ENCODE peak calls at places on chromosome 19, in ten cellular contexts. Q, K, D, N, W, B, L, P, J and G are unnamed samples. For H3K4me1, the result is how much of the 10 kb centered on the place peaks cover.

GRCh38 chr19:2039959-2040646 is 10.9 kb downstream of the MKNK2 start:
- DNase-seq in D (peak), N (no peak), K (no peak), B (no peak), W (no peak), P (no peak), L (no peak), Q (no peak), J (no peak), G (no peak)

GRCh38 chr19:43570174-43570791 is 5.0 kb downstream of the XRCC1 start:
- DNase-seq in L (no peak), K (no peak), Q (no peak), D (no peak), B (no peak), W (no peak), J (no peak), P (no peak), N (no peak), G (no peak)

GRCh38 chr19:52369463-52370340 is at the start of gene ZNF880:
- DNase-seq in L (peak), K (peak), P (peak), Q (peak), N (peak), B (peak), D (peak), J (peak), W (peak), G (peak)

GRCh38 chr19:9565900-9566705 is 18.2 kb downstream of the ZNF121 start:
- DNase-seq in L (no peak), B (no peak), K (peak), P (no peak), D (no peak), N (no peak), Q (no peak), W (peak), J (no peak), G (no peak)

GRCh38 chr19:52993342-52994178 is 20.2 kb upstream of the ERVV-1 start:
- DNase-seq in P (peak), B (peak), J (peak), L (peak), W (peak), Q (peak), D (peak), K (peak), N (peak), G (peak)

GRCh38 chr19:16078311-16078758 is 2.0 kb downstream of the TPM4 start:
- DNase-seq in B (peak), D (no peak), N (no peak), W (peak), P (peak), K (peak), Q (peak), L (no peak), J (no peak), G (no peak)

GRCh38 chr19:35792312-35792711 is 16.9 kb downstream of the ARHGAP33 start:
- DNase-seq in J (no peak), K (no peak), D (no peak), Q (no peak), P (peak), L (no peak), N (no peak), W (no peak), B (no peak), G (no peak)

GRCh38 chr19:1811942-1812425 is at the start of gene ATP8B3:
- DNase-seq in P (no peak), L (no peak), K (no peak), W (no peak), N (no peak), D (no peak), B (no peak), J (no peak), Q (no peak), G (no peak)

GRCh38 chr19:7216373-7216902 is 77.8 kb downstream of the INSR start:
- DNase-seq in B (no peak), W (no peak), Q (no peak), L (no peak), K (no peak), N (no peak), D (peak), J (no peak), P (no peak), G (no peak)

GRCh38 chr19:40805258-40805868 is 6.4 kb downstream of the EGLN2 start:
- DNase-seq in J (no peak), W (no peak), K (no peak), N (peak), B (no peak), P (no peak), D (peak), Q (no peak), L (peak), G (peak)
- H3K4me1 ChIP-seq in J (under half), W (under half), K (under half), N (half or more), B (half or more), P (under half), D (half or more), Q (half or more), L (under half), G (under half)

DNA sequence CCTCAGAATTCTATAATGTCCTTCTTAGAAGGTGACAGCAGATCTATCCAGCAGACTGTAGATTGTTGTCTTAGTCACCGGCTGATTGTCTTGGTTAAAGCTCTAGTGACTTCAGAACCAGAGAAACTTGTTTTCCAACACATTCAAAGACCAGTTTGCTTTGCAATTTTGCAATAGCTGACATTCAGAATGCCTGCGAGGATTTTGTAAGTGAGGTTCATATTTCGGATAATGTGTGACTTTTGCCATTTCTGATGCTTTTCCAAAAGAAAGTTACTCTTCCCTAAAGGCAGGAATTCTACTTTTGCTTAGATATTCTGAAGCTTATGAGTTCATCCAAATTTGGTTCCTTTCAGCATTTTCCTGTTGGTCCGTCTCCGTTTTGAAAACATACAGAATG is 13.2 kb downstream of the SPINT2 start:
- DNase-seq in Q (no peak), D (no peak), N (no peak), J (no peak), W (peak), L (no peak), K (no peak), B (no peak), P (no peak), G (no peak)
- H3K4me1 ChIP-seq in Q (under half), D (half or more), N (under half), J (under half), W (under half), L (under half), K (under half), B (under half), P (under half), G (under half)

GRCh38 chr19:18466354-18466753 is 28.4 kb upstream of the ISYNA1 start:
- DNase-seq in J (no peak), Q (no peak), K (no peak), B (no peak), D (no peak), P (no peak), L (no peak), W (no peak), N (no peak), G (no peak)

GRCh38 chr19:18465214-18465963 is 27.5 kb upstream of the ISYNA1 start:
- DNase-seq in D (no peak), W (no peak), B (no peak), N (no peak), J (no peak), L (no peak), Q (no peak), K (no peak), P (no peak), G (no peak)

GRCh38 chr19:18464646-18465045 is 26.7 kb upstream of the ISYNA1 start:
- DNase-seq in J (peak), K (peak), D (peak), B (peak), L (peak), P (no peak), W (no peak), N (peak), Q (peak), G (peak)

GRCh38 chr19:18467978-18468377 is 30.0 kb upstream of the ISYNA1 start:
- DNase-seq in B (no peak), Q (no peak), D (no peak), K (no peak), N (no peak), W (no peak), L (no peak), P (no peak), J (no peak), G (no peak)

GRCh38 chr19:18465964-18466339 is 28.0 kb upstream of the ISYNA1 start:
- DNase-seq in B (no peak), W (no peak), D (no peak), K (no peak), J (no peak), N (no peak), Q (no peak), L (no peak), P (no peak), G (no peak)
- H3K4me1 ChIP-seq in B (under half), W (under half), D (half or more), K (under half), J (under half), N (under half), Q (half or more), L (under half), P (under half), G (under half)

GRCh38 chr19:46728208-46728607 is 11.3 kb upstream of the PRKD2 start:
- DNase-seq in D (no peak), P (no peak), L (no peak), B (no peak), J (no peak), K (no peak), W (no peak), N (no peak), Q (no peak), G (peak)
- H3K4me1 ChIP-seq in D (under half), P (under half), L (under half), B (under half), J (under half), K (under half), W (under half), N (under half), Q (under half), G (under half)

DNA sequence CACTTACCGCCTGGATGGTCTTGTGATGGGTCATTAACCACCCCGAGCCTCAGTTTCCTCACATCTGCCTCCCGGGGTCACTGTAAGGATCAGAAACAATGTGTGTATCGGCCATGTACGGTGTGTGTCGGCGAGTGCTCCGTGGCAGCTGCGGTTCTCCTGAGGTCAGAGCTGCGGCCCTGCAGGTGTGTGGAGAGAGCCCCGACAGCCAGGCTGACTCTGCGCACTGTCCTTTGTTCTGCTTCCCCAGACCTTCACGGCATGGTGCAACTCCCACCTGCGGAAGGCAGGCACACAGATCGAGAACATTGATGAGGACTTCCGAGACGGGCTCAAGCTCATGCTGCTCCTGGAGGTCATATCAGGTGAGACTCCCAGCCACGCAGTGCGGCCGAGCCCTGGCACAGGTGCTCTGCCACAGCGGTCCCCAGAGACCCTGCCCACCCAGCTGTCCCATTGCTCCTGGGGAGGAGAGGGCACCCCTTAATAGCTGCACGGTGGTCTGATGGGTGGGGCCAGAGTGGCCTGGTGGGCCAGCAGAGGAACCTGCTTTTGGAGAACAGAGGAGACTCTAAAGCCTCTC is 43.8 kb downstream of the CAPN12 start:
- DNase-seq in D (no peak), N (no peak), P (no peak), K (no peak), Q (no peak), B (no peak), J (no peak), L (no peak), W (no peak), G (no peak)
- H3K4me1 ChIP-seq in D (half or more), N (under half), P (under half), K (under half), Q (half or more), B (under half), J (under half), L (half or more), W (under half), G (under half)

DNA sequence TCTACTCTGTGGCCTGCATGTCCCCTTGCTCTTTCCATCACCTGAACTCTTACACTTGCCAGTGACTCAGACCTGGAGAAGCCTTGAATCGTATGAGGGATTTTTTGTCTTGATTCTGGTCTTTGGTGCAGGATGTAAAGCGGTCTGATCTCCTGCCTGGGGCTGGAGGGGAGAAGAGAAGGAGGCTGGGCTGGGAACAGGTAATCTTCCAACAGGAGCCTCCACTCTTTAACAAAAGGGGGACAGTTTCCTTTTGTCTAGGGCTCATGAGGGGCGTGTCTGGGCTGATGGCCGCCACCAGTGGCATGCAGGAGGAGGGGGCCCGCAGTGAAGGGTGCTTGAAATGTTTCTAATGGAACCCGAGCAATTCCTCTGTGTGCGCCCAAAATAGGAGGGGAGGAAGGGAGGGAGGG is 24.7 kb downstream of the NFIX start:
- DNase-seq in J (no peak), B (no peak), W (peak), Q (no peak), D (no peak), P (peak), K (peak), L (no peak), N (no peak), G (no peak)
- H3K4me1 ChIP-seq in J (under half), B (half or more), W (under half), Q (half or more), D (under half), P (under half), K (half or more), L (under half), N (under half), G (under half)

DNA sequence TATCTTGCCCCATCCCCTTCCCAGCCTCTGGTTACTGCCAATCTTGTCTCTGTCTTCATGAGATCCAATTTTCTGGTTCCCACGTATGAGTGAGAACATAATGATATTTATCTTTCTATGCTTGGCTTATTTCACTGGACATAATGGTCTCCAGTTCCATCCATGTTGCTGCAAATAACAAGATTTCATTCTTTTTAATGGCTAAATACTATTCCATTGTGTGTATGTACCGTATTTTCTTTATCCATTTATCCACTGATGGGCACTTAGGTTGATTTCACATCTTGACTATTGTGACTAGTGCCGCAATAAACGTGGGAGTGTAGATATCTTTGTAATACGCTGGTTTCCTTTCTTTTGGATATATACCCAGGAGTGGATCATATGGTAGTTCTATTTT is 43.0 kb downstream of the CHST8 start:
- DNase-seq in L (no peak), D (no peak), K (no peak), Q (no peak), W (no peak), J (no peak), B (no peak), N (no peak), P (no peak), G (no peak)
- H3K4me1 ChIP-seq in L (under half), D (under half), K (under half), Q (under half), W (under half), J (under half), B (under half), N (under half), P (under half), G (under half)

GRCh38 chr19:324716-325115 is 19.9 kb downstream of the MIER2 start:
- DNase-seq in B (no peak), W (no peak), J (no peak), P (no peak), Q (no peak), K (no peak), L (no peak), N (no peak), D (no peak), G (no peak)

GRCh38 chr19:325173-325936 is 19.2 kb downstream of the MIER2 start:
- DNase-seq in L (no peak), D (no peak), N (no peak), Q (no peak), W (no peak), J (no peak), B (no peak), K (no peak), P (no peak), G (no peak)

GRCh38 chr19:326851-327250 is 17.7 kb downstream of the MIER2 start:
- DNase-seq in D (no peak), J (no peak), P (no peak), W (no peak), N (no peak), B (no peak), K (no peak), L (no peak), Q (no peak), G (no peak)

GRCh38 chr19:327291-328024 is 17.1 kb downstream of the MIER2 start:
- DNase-seq in B (no peak), L (peak), N (no peak), P (no peak), D (no peak), J (no peak), W (no peak), Q (no peak), K (no peak), G (peak)

GRCh38 chr19:325937-326565 is 18.5 kb downstream of the MIER2 start:
- DNase-seq in D (no peak), K (no peak), Q (no peak), P (no peak), B (no peak), W (no peak), L (no peak), J (no peak), N (no peak), G (no peak)
- H3K4me1 ChIP-seq in D (under half), K (under half), Q (under half), P (under half), B (under half), W (under half), L (under half), J (under half), N (under half), G (under half)

DNA sequence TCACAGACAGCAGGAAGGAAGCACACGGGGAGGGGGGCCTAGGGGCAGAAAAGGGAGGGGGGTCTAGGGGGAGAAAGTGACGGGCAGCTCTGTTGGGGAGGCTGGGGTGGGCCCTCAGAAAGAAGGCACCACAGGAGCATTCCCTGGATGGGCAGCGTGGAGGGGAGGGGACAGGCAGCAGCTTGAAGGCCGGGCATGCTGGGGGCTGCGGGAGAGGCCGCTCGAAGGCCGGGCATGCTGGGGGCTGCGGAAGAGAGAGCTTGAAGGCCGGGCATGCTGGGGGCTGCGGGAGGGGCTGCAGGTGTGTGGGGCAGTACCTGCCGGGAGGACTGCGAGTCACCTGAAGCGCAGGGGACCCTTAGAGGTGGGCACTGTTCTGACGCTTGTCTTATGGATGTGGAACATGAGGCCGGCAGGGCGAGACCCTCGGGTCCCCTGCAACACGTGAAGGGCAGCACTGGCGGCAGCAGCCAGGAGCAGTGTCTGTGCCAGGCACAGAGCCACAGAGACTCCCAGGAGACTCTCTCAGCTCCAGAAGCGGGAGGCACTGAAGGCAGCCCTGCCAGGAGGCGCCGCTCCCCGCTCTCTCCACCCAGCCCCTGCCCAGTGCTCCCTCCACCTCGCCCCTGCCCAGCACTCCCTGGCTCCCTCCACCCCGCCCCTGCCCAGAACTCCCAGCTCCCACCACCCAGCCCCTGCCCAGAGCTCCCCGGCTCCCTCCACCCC is 13.3 kb downstream of the ZNF787 start:
- DNase-seq in P (no peak), W (no peak), L (no peak), B (peak), J (no peak), D (no peak), N (no peak), Q (peak), K (no peak), G (no peak)
- H3K4me1 ChIP-seq in P (under half), W (under half), L (half or more), B (half or more), J (under half), D (half or more), N (under half), Q (half or more), K (under half), G (half or more)